ENCODE peak calls at places on chromosomes 12 and 14, in four cellular contexts. One of them, this sample, is unnamed. For H3K4me1, the result is how much of the 10 kb centered on the place peaks cover.

GRCh38 chr12:111068281-111068680 is 147.9 kb upstream of the MYL2 start:
- DNase-seq in HepG2: no peak
- DNase-seq in K562: no peak
- DNase-seq in GM12878: no peak
- DNase-seq in this sample: no peak

GRCh38 chr14:101120636-101121398 is 217.3 kb upstream of the RTL1 start:
- DNase-seq in K562: no peak
- DNase-seq in GM12878: no peak
- DNase-seq in HepG2: no peak
- DNase-seq in this sample: no peak

GRCh38 chr12:4288296-4289019 is 14.9 kb downstream of the CCND2 start:
- DNase-seq in K562: no peak
- DNase-seq in GM12878: no peak
- DNase-seq in HepG2: no peak
- DNase-seq in this sample: no peak

GRCh38 chr14:62123959-62124358 is 361.7 kb downstream of the SNAPC1 start:
- DNase-seq in HepG2: no peak
- DNase-seq in K562: no peak
- DNase-seq in GM12878: no peak
- DNase-seq in this sample: no peak

GRCh38 chr14:30906752-30907658 is 32.6 kb downstream of the COCH start:
- DNase-seq in K562: no peak
- DNase-seq in GM12878: no peak
- DNase-seq in HepG2: peak
- DNase-seq in this sample: no peak

GRCh38 chr14:20454359-20454644 is 310 bp downstream of the OSGEP start:
- DNase-seq in HepG2: no peak
- DNase-seq in GM12878: no peak
- DNase-seq in K562: no peak
- DNase-seq in this sample: no peak

GRCh38 chr12:54162741-54163140 is 26.0 kb downstream of the SMUG1 start:
- DNase-seq in K562: no peak
- DNase-seq in HepG2: no peak
- DNase-seq in GM12878: no peak
- DNase-seq in this sample: no peak

GRCh38 chr14:21964180-21964579 is 290.6 kb upstream of the OR4E1 start:
- DNase-seq in HepG2: no peak
- DNase-seq in K562: no peak
- DNase-seq in GM12878: no peak
- DNase-seq in this sample: no peak

GRCh38 chr12:131829351-131829794 is 1.2 kb downstream of the MMP17 start:
- DNase-seq in GM12878: no peak
- DNase-seq in K562: peak
- DNase-seq in HepG2: no peak
- DNase-seq in this sample: no peak

GRCh38 chr12:25248137-25248536 is 2.6 kb downstream of the KRAS start:
- DNase-seq in HepG2: no peak
- DNase-seq in K562: no peak
- DNase-seq in GM12878: no peak
- DNase-seq in this sample: peak

GRCh38 chr12:88153959-88154358 is 11.9 kb downstream of the TMTC3 start:
- DNase-seq in GM12878: no peak
- DNase-seq in HepG2: peak
- DNase-seq in K562: no peak
- DNase-seq in this sample: no peak

GRCh38 chr12:103456006-103456405 is 39.8 kb downstream of the C12orf42 start:
- DNase-seq in HepG2: no peak
- DNase-seq in GM12878: no peak
- DNase-seq in K562: no peak
- DNase-seq in this sample: no peak

GRCh38 chr12:46942579-46942978 is 116.8 kb upstream of the SLC38A4 start:
- DNase-seq in GM12878: no peak
- DNase-seq in K562: no peak
- DNase-seq in HepG2: no peak
- DNase-seq in this sample: no peak

GRCh38 chr12:69388371-69388770 is 28.8 kb downstream of the YEATS4 start:
- DNase-seq in GM12878: no peak
- DNase-seq in HepG2: peak
- DNase-seq in K562: peak
- DNase-seq in this sample: no peak

GRCh38 chr12:121162985-121163384 is 30.3 kb downstream of the P2RX7 start:
- DNase-seq in K562: no peak
- DNase-seq in HepG2: no peak
- DNase-seq in GM12878: no peak
- DNase-seq in this sample: no peak

GRCh38 chr12:6867407-6868210 is at the start of gene TPI1:
- DNase-seq in HepG2: peak
- DNase-seq in K562: peak
- DNase-seq in GM12878: peak
- DNase-seq in this sample: peak

GRCh38 chr12:45216983-45217485 is 1.1 kb downstream of the ANO6 start:
- DNase-seq in HepG2: no peak
- DNase-seq in GM12878: no peak
- DNase-seq in K562: no peak
- DNase-seq in this sample: no peak

GRCh38 chr12:47356129-47356622 is 276.4 kb upstream of the AMIGO2 start:
- DNase-seq in K562: peak
- DNase-seq in GM12878: peak
- DNase-seq in HepG2: no peak
- DNase-seq in this sample: no peak

GRCh38 chr12:77294016-77294415 is 228.6 kb upstream of the E2F7 start:
- DNase-seq in GM12878: no peak
- DNase-seq in K562: no peak
- DNase-seq in HepG2: no peak
- DNase-seq in this sample: no peak

GRCh38 chr12:53219116-53219955 is 12.3 kb upstream of the ITGB7 start:
- DNase-seq in GM12878: no peak
- DNase-seq in HepG2: no peak
- DNase-seq in K562: peak
- DNase-seq in this sample: no peak

GRCh38 chr12:102883204-102883799 is 33.7 kb downstream of the PAH start:
- DNase-seq in GM12878: no peak
- DNase-seq in K562: peak
- DNase-seq in HepG2: peak
- DNase-seq in this sample: peak

GRCh38 chr12:47088021-47088944 is 8.5 kb upstream of the AMIGO2 start:
- DNase-seq in K562: no peak
- DNase-seq in GM12878: no peak
- DNase-seq in HepG2: peak
- DNase-seq in this sample: no peak

GRCh38 chr12:64825143-64826011 is 930 bp downstream of the TBC1D30 start:
- DNase-seq in HepG2: no peak
- DNase-seq in GM12878: no peak
- DNase-seq in K562: no peak
- DNase-seq in this sample: peak

GRCh38 chr12:52010152-52010622 is 3.4 kb downstream of the TAMALIN start:
- DNase-seq in HepG2: peak
- DNase-seq in GM12878: no peak
- DNase-seq in K562: peak
- DNase-seq in this sample: peak

GRCh38 chr14:76811561-76811960 is 1.1 kb downstream of the ANGEL1 start:
- DNase-seq in GM12878: no peak
- DNase-seq in HepG2: no peak
- DNase-seq in K562: peak
- DNase-seq in this sample: no peak

GRCh38 chr12:108634225-108634795 is 616 bp upstream of the SELPLG start:
- DNase-seq in HepG2: no peak
- DNase-seq in GM12878: no peak
- DNase-seq in K562: peak
- DNase-seq in this sample: no peak

GRCh38 chr14:79091381-79091963 is 921.3 kb downstream of the NRXN3 start:
- DNase-seq in GM12878: no peak
- DNase-seq in HepG2: no peak
- DNase-seq in K562: no peak
- DNase-seq in this sample: peak

GRCh38 chr12:75550906-75551305 is 39.5 kb upstream of the KRR1 start:
- DNase-seq in HepG2: no peak
- DNase-seq in GM12878: no peak
- DNase-seq in K562: no peak
- DNase-seq in this sample: no peak

GRCh38 chr14:73143003-73143402 is 6.7 kb downstream of the PSEN1 start:
- DNase-seq in HepG2: no peak
- DNase-seq in GM12878: no peak
- DNase-seq in K562: no peak
- DNase-seq in this sample: no peak

GRCh38 chr14:88005978-88006851 is 1.3 kb downstream of the GPR65 start:
- DNase-seq in GM12878: peak
- DNase-seq in K562: no peak
- DNase-seq in HepG2: no peak
- DNase-seq in this sample: no peak

DNA sequence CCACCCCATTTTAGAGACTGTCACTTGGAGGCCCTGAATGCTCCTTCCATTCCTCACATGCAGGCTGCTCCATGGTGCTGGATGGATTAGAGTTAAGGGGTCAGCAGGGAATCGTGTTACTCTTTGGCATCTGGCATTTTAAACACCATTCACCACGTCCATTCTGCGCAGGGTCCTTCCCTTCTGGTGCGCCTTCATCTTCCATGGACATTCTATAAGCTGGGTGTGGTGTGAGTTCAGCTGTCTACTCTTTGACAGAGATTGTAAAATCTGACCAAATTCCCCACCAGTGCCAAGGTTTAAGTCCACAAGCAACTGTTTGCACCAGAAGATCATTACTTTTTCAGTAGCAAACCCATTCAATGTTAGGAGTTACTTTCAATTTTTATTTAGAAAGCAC is 47.8 kb downstream of the GIT2 start:
- DNase-seq in HepG2: no peak
- DNase-seq in K562: no peak
- DNase-seq in GM12878: no peak
- DNase-seq in this sample: no peak
- H3K4me1 ChIP-seq in HepG2: half or more
- H3K4me1 ChIP-seq in K562: under half
- H3K4me1 ChIP-seq in GM12878: under half
- H3K4me1 ChIP-seq in this sample: under half

DNA sequence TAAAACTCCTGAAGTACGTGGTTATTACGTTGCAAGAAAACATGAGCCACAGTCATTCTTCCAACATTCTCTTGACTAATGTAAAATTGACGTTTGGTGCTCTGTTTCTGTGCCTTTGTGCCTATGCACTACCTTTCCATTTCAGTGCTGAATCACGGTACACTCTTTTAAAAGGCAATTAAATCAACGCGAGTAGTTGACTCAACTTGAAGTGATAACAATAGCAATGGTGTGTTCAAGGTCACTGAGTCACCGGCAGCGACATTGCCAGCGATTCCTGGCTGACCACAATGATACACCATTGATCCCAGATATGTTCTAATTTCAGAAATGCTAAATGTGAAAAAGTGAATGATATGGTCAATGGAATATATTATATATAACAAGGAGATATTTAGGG is 17.8 kb downstream of the AK7 start:
- DNase-seq in K562: no peak
- DNase-seq in HepG2: peak
- DNase-seq in GM12878: no peak
- DNase-seq in this sample: no peak
- TF ChIP-seq JUNB in K562: no peak
- TF ChIP-seq JUNB in HepG2: no peak
- TF ChIP-seq JUNB in GM12878: no peak
- TF ChIP-seq JUNB in this sample: no peak

GRCh38 chr12:106585237-106585834 is 2.5 kb downstream of the RFX4 start:
- DNase-seq in GM12878: no peak
- DNase-seq in K562: no peak
- DNase-seq in HepG2: no peak
- DNase-seq in this sample: peak

GRCh38 chr12:106583578-106584103 is 837 bp downstream of the RFX4 start:
- DNase-seq in K562: no peak
- DNase-seq in HepG2: no peak
- DNase-seq in GM12878: no peak
- DNase-seq in this sample: peak

GRCh38 chr12:106585862-106586534 is 3.2 kb downstream of the RFX4 start:
- DNase-seq in GM12878: no peak
- DNase-seq in HepG2: no peak
- DNase-seq in K562: no peak
- DNase-seq in this sample: peak

GRCh38 chr12:106582661-106583577 is at the start of gene RFX4:
- DNase-seq in K562: no peak
- DNase-seq in GM12878: no peak
- DNase-seq in HepG2: no peak
- DNase-seq in this sample: peak

DNA sequence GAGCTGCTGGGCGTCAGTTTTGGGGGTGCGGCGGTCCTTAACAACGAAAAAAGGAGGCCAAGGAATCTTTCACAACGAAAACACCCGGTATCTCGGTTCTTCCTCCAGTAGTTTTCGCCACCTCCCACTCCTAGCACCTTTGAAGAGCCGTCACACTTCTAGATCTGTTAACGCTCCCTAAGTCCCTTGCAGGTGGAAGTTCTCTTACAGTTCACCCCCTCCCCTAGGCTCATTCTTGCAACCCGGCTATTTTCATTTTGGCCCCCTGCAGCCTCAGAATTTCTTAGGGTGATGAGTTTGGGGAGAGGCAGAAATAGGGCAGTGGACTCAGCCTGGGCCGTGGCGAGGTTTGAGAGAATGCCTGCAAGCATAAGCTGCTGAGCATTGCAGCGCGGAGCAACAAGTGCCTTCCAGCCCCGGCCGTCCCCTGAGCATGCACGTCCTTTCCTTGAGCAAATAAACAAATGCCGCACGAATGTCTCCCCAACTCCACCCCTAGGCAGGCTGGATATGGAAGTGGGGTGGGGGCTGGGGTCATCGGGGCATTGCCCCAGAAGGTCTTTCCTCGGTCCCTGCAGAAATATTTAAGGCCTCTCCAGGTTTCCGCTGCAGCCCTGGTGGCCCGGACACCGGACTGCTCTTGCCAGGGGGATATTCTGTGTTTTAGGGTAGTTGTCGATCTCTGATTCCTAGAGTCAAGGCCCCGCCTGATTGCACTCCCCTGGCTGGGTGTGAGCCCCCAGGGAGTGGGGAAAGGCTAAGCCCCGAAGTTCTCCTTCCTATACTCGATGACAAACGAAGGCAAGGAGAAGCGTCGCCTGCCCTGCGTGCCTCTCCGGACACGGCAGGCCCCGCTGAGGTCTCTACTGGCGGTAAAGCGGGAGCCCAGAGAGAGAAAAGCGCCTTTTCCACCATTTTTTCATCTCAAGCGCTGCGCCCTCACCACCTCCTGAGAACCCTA is 1.6 kb downstream of the RFX4 start:
- DNase-seq in HepG2: no peak
- DNase-seq in GM12878: no peak
- DNase-seq in K562: no peak
- DNase-seq in this sample: peak
- TF ChIP-seq EZH2 in HepG2: peak
- TF ChIP-seq EZH2 in GM12878: no peak
- TF ChIP-seq EZH2 in K562: no peak
- TF ChIP-seq EZH2 in this sample: peak

DNA sequence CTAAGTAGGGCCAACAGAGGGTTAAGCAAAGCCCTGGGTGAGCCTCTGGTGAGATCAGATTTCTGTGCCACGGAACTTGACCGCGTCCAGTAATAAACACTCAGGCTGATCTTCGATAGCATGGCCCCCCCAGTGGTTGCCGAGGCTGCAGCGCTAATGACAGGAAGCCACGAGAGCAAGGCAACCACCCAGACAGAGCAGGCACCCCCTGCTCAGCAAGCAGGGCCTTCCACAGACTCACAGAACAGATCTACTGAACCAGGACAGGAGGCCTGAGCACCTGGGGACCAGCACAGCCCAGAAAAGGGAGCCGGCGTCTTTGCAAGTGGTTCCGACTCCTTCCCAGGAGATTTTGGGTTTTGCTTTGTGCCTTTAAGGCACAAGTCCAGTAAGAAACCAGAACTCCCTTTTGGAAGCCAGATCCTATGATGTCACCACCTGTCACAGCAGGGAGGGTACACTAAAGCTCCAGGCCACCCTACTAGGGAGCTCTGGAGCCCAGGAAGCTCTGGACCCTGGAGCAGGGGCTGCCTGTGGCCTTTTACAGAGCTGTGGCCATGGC is 42.3 kb downstream of the BCL11B start:
- DNase-seq in HepG2: no peak
- DNase-seq in K562: no peak
- DNase-seq in GM12878: no peak
- DNase-seq in this sample: no peak
- H3K4me1 ChIP-seq in HepG2: under half
- H3K4me1 ChIP-seq in K562: under half
- H3K4me1 ChIP-seq in GM12878: under half
- H3K4me1 ChIP-seq in this sample: under half